ENCODE peak calls at places on chromosomes 7 and 10, in four cellular contexts. N is GM12878, Q is K562, H is HepG2. P is an unnamed sample.

GRCh38 chr7:143393267-143394041 is 12.3 kb downstream of the ZYX start:
- DNase-seq in H (peak; percentile 87), Q (peak; percentile 31), N (no peak), P (no peak)

GRCh38 chr10:119653209-119653608 is 2.0 kb downstream of the BAG3 start:
- DNase-seq in Q (no peak), H (no peak), N (no peak), P (no peak)

GRCh38 chr7:12686234-12686893 is 1.1 kb upstream of the ARL4A start:
- DNase-seq in H (peak; percentile 72), N (peak; percentile 36), Q (peak; percentile 86), P (peak; percentile 94)

GRCh38 chr10:92699518-92700272 is 9.9 kb downstream of the HHEX start:
- DNase-seq in N (no peak), H (no peak), Q (peak; percentile 49), P (peak; percentile 52)

GRCh38 chr7:40717242-40717641 is 582.4 kb downstream of the SUGCT start:
- DNase-seq in H (peak; percentile 25), Q (no peak), N (no peak), P (peak; percentile 75)

GRCh38 chr10:34507217-34507616 is 307.9 kb downstream of the PARD3 start:
- DNase-seq in Q (no peak), H (no peak), N (no peak), P (no peak)

GRCh38 chr10:8112230-8112915 is 57.9 kb downstream of the GATA3 start:
- DNase-seq in N (no peak), H (no peak), Q (no peak), P (no peak)

GRCh38 chr7:11212080-11212711 is 238.5 kb downstream of the PHF14 start:
- DNase-seq in Q (peak; percentile 43), N (peak; percentile 12), H (peak; percentile 55), P (peak; percentile 53)

GRCh38 chr7:115009736-115010435 is 88.0 kb downstream of the MDFIC start:
- DNase-seq in N (no peak), H (no peak), Q (no peak), P (no peak)

GRCh38 chr7:106285051-106285800 is 443 bp upstream of the NAMPT start:
- DNase-seq in H (peak; percentile 95), Q (peak; percentile 99), N (peak; percentile 97), P (peak; percentile 99)

GRCh38 chr7:28236560-28236959 is 56.0 kb upstream of the JAZF1 start:
- DNase-seq in Q (no peak), N (no peak), H (no peak), P (peak; percentile 17)

GRCh38 chr7:117950601-117951278 is 77.5 kb upstream of the CTTNBP2 start:
- DNase-seq in Q (no peak), H (no peak), N (no peak), P (no peak)

GRCh38 chr7:132430863-132431822 is 145.1 kb downstream of the PLXNA4 start:
- DNase-seq in Q (peak; percentile 54), H (no peak), N (no peak), P (no peak)

GRCh38 chr7:907158-907980 is 31.0 kb downstream of the GET4 start:
- DNase-seq in Q (no peak), N (no peak), H (no peak), P (no peak)

GRCh38 chr7:108135446-108136190 is 5.5 kb upstream of the LAMB4 start:
- DNase-seq in H (no peak), Q (no peak), N (peak; percentile 88), P (no peak)

GRCh38 chr7:90701771-90702170 is 105.7 kb downstream of the CDK14 start:
- DNase-seq in N (no peak), H (no peak), Q (no peak), P (peak; percentile 34)

GRCh38 chr7:76294344-76295024 is 8.0 kb upstream of the HSPB1 start:
- DNase-seq in N (no peak), H (peak; percentile 65), Q (peak; percentile 70), P (peak; percentile 85)

GRCh38 chr10:18334116-18334867 is 194.1 kb downstream of the CACNB2 start:
- DNase-seq in N (no peak), H (no peak), Q (no peak), P (no peak)

GRCh38 chr7:29609162-29610030 is 45.8 kb downstream of the PRR15 start:
- DNase-seq in N (no peak), Q (peak; percentile 65), H (peak; percentile 30), P (peak; percentile 49)

GRCh38 chr10:45461034-45461433 is 87.0 kb downstream of the ALOX5 start:
- DNase-seq in Q (no peak), H (no peak), N (peak; percentile 91), P (no peak)

GRCh38 chr10:17768957-17769356 is 17.0 kb downstream of the TMEM236 start:
- DNase-seq in Q (no peak), H (no peak), N (no peak), P (no peak)

GRCh38 chr7:30430777-30431176 is 47.8 kb downstream of the NOD1 start:
- DNase-seq in Q (no peak), N (no peak), H (no peak), P (no peak)

GRCh38 chr10:74924251-74924954 is 98.0 kb downstream of the KAT6B start:
- DNase-seq in Q (no peak), H (no peak), N (no peak), P (no peak)

GRCh38 chr7:46626261-46627037 is 705.4 kb upstream of the IGFBP3 start:
- DNase-seq in Q (no peak), H (no peak), N (no peak), P (no peak)

GRCh38 chr7:44196450-44196872 is 4.3 kb upstream of the YKT6 start:
- DNase-seq in Q (peak; percentile 71), N (no peak), H (peak; percentile 21), P (peak; percentile 57)

GRCh38 chr7:48337781-48338180 is 166.5 kb downstream of the ABCA13 start:
- DNase-seq in H (no peak), Q (no peak), N (no peak), P (no peak)

DNA sequence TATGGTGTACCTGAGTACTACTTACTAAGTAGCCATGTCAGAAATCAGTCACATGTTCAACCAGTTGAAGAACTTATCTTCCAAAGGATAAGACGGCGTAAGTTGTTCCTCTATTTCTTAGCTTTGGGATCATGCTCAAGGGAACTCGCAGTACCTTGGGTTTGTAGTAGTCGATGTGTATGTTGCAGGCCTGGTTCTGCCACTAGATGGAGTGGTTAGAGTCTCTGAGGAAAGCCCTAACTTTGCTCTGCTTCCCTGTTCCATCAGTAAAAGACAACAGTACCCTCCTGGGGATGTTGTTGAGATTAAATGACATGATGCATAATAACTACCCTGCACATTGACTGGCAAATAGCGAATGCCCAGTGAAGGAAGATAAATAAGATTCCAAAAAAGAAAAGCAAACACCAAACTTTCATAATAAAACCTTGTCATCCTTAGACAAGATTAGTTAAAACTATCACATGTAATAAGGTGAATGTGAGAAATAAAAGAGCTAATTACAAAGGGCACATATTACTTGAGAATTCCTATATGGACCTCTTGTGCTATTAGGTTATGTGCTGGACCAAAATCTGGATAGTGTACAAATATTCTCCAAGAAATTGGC is 165.9 kb downstream of the ABCA13 start:
- DNase-seq in H (peak; percentile 10), N (no peak), Q (no peak), P (peak; percentile 45)
- TF ChIP-seq TCF7 in H (no peak), N (no peak), Q (no peak), P (no peak)

DNA sequence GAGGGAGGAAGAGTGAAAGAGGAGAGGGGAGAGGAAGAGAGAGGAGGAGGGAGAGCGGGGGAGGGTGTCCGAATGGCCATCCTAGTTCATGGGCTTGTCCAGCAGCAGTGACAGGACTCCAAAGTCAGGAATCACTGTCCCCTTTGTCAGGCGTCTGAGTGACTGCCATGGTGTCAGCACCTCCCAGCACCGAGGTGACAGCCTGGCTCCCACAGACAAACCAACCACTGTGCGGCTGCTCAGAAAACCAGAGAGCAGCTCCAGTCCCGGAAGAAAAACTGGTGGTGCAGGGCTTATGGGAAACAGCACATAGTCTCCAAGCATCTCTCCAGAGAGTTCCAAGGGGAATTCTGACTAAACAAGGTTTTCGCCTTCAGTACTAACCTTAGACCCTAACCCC is 18.9 kb upstream of the FGFR2 start:
- DNase-seq in Q (no peak), N (no peak), H (no peak), P (no peak)
- TF ChIP-seq TCF7 in Q (no peak), N (no peak), H (no peak), P (no peak)

GRCh38 chr7:150382844-150383225 is 3.7 kb downstream of the ZNF775 start:
- DNase-seq in Q (no peak), N (no peak), H (no peak), P (no peak)

GRCh38 chr7:150385240-150385830 is 6.2 kb downstream of the ZNF775 start:
- DNase-seq in Q (no peak), N (no peak), H (no peak), P (peak; percentile 8)

GRCh38 chr7:150382123-150382843 is 3.2 kb downstream of the ZNF775 start:
- DNase-seq in N (no peak), H (no peak), Q (no peak), P (peak; percentile 14)

GRCh38 chr7:150384406-150385239 is 5.5 kb downstream of the ZNF775 start:
- DNase-seq in N (no peak), Q (no peak), H (no peak), P (peak; percentile 11)

DNA sequence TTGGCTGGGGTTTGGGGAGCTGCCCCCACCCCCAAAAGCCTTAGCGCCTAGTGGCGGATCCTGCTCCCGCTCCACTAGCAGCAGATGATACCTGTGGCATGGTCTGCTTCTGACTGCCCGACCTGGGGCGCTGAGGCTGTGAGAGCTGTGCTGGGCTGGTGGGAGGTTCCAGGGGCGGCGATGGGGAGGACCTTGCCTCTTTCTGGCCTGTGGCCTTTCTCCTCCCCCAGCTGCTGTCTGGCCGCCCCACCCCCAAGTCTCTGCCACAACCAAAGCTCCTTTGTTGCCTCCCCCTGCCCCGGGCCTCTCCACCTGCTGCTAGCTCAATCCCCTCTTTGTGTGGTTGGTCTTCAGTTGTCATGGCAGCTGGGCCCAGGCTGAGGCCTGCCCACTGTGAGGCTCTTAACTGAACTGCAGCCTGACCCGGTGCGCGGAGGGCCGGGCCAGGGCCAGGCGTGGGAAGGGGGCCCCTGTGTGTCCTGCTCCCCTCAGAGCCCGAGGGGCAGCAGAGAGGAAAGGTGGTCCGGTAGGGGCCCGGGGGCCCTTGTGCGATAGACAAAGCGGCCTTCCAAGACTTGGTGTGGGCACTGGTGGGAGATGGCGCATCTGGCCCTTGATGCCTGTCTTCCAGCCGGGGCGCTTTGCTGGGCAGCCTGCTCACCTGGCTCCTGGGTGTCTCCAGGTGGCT is 4.7 kb downstream of the ZNF775 start:
- DNase-seq in H (peak; percentile 98), Q (no peak), N (no peak), P (peak; percentile 96)
- TF ChIP-seq TCF7 in H (no peak), Q (no peak), N (no peak), P (no peak)

GRCh38 chr10:88389456-88389855 is 193.7 kb downstream of the RNLS start:
- DNase-seq in H (peak; percentile 15), N (peak; percentile 41), Q (no peak), P (no peak)
- TF ChIP-seq TCF7 in H (no peak), N (no peak), Q (no peak), P (no peak)

DNA sequence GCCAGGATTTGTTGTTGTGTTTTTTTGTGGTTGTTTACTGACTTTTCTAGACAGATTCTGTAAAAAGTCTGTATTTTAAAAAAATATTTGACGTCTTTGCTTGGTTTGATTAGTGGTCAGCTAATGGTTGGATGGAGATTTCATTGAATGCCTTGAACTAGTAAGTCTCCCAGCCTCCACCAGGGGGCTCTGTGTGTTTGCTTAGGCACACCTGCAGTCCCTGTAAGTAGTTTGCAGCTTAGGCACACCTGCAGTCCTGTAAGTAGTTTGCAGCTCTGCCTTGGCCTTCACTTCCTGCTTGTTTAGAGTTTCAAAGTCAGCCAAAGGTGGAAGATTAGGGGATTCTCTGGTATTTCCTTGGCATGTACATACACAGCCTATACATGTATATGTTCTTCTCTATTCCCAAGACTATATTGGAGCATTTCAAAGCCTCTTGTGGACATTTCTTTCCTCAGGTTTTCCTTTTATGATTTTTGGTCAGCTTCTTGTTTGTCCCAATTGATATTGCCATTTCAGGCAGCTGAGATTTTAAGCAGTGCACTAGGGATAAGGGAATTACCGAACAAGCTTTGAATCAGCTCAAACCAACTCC is 101.6 kb downstream of the CCSER2 start:
- DNase-seq in H (peak; percentile 69), Q (peak; percentile 61), N (peak; percentile 31), P (peak; percentile 89)
- TF ChIP-seq TCF7 in H (no peak), Q (no peak), N (no peak), P (no peak)